ENCODE peak calls at places on chromosomes 11 and 22, in four cellular contexts. O, U, W and Y are unnamed samples.
A peak's percentile ranks its signal among the peaks of the same experiment; 100 is the strongest.

GRCh38 chr22:49956418-49956770 is 4.2 kb upstream of the PIM3 start:
- DNase-seq in O (no peak), U (no peak), W (peak; percentile 27), Y (no peak)

GRCh38 chr11:81420668-81421550 is 1312.8 kb downstream of the FAM181B start:
- DNase-seq in O (no peak), U (no peak), W (no peak), Y (no peak)

GRCh38 chr11:101442171-101442570 is 141.6 kb downstream of the TRPC6 start:
- DNase-seq in O (no peak), U (no peak), W (no peak), Y (no peak)

GRCh38 chr11:101844608-101845007 is 70.2 kb upstream of the CEP126 start:
- DNase-seq in O (no peak), U (no peak), W (no peak), Y (no peak)

GRCh38 chr11:35970445-35970844 is 26.6 kb downstream of the LDLRAD3 start:
- DNase-seq in O (no peak), U (no peak), W (no peak), Y (no peak)

GRCh38 chr22:43996170-43996980 is 27.7 kb upstream of the PARVB start:
- DNase-seq in O (peak; percentile 46), U (peak; percentile 28), W (peak; percentile 67), Y (peak; percentile 67)

GRCh38 chr11:70005107-70005818 is 72.9 kb upstream of the ANO1 start:
- DNase-seq in O (no peak), U (no peak), W (no peak), Y (no peak)

GRCh38 chr11:76670475-76671235 is at the start of gene LRRC32:
- DNase-seq in O (peak; percentile 67), U (peak; percentile 62), W (peak; percentile 78), Y (no peak)

GRCh38 chr11:1805525-1805924 is 29.3 kb upstream of the SYT8 start:
- DNase-seq in O (no peak), U (no peak), W (no peak), Y (no peak)

GRCh38 chr11:130390071-130390758 is 38.2 kb downstream of the ADAMTS8 start:
- DNase-seq in O (no peak), U (peak; percentile 46), W (no peak), Y (no peak)

GRCh38 chr22:50060441-50061140 is 2.5 kb upstream of the TTLL8 start:
- DNase-seq in O (no peak), U (no peak), W (peak; percentile 19), Y (no peak)

GRCh38 chr22:50612715-50613221 is 12.2 kb downstream of the MAPK8IP2 start:
- DNase-seq in O (peak; percentile 71), U (no peak), W (no peak), Y (no peak)

GRCh38 chr11:14114269-14114668 is 151.7 kb downstream of the SPON1 start:
- DNase-seq in O (no peak), U (no peak), W (no peak), Y (no peak)

GRCh38 chr22:20655623-20656022 is 118.3 kb upstream of the SERPIND1 start:
- DNase-seq in O (no peak), U (no peak), W (no peak), Y (no peak)

GRCh38 chr11:64501500-64502427 is 89.3 kb upstream of the SLC22A12 start:
- DNase-seq in O (peak; percentile 88), U (no peak), W (no peak), Y (no peak)

GRCh38 chr11:83480811-83481210 is 194.6 kb upstream of the CCDC90B start:
- DNase-seq in O (no peak), U (no peak), W (no peak), Y (no peak)

GRCh38 chr11:57901756-57902155 is 121.9 kb upstream of the OR9Q1 start:
- DNase-seq in O (no peak), U (no peak), W (no peak), Y (no peak)

GRCh38 chr11:94186342-94187203 is 57.9 kb downstream of the PANX1 start:
- DNase-seq in O (no peak), U (no peak), W (no peak), Y (no peak)

GRCh38 chr11:92697461-92698314 is 271.8 kb upstream of the MTNR1B start:
- DNase-seq in O (no peak), U (no peak), W (no peak), Y (no peak)

DNA sequence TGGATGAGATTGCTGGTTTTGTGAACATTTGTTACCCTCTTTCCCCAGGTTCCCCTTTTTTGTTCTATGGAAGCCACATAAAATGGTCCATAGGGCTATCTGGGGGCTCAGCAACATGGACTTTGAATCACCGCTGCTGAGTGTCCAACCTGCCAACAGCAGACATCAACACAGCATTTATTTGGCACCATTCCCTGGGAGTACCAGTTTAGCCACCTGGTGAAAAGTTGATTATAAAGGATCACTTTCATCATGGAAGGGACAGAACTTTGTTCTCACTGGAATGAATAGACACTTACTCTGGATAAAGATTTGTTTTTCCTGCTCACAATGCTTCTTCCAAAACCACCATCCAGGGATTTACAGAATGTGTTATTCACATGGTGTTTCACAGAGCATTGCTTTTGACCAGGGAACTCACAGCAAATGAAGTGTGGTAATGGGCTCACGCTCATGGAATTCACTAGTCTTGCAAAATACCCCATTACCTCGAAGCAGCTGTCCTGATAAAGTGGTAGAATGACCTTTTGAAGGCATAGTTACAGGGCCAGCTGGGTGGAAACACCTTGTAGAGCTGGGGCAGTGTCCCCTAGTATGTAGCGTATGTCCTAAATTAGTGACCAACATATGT is 43.9 kb downstream of the ADM start:
- DNase-seq in O (no peak), U (no peak), W (no peak), Y (no peak)
- H3K27ac ChIP-seq in O (no peak overlapping the region), U (no peak overlapping the region), W (no peak overlapping the region), Y (no peak overlapping the region)

GRCh38 chr11:28195449-28195848 is 87.3 kb downstream of the METTL15 start:
- DNase-seq in O (no peak), U (no peak), W (no peak), Y (no peak)
- H3K36me3 ChIP-seq in O (no peaks in the 10 kb centered on the region), U (no peaks in the 10 kb centered on the region), W (no peaks in the 10 kb centered on the region), Y (no peaks in the 10 kb centered on the region)

GRCh38 chr22:29219881-29220670 is 14.4 kb downstream of the EMID1 start:
- DNase-seq in O (no peak), U (peak; percentile 12), W (no peak), Y (no peak)

GRCh38 chr22:29226246-29226981 is 20.7 kb downstream of the EMID1 start:
- DNase-seq in O (no peak), U (no peak), W (no peak), Y (no peak)

GRCh38 chr22:29224121-29224858 is 18.6 kb downstream of the EMID1 start:
- DNase-seq in O (no peak), U (peak; percentile 66), W (no peak), Y (no peak)

GRCh38 chr22:29225422-29226090 is 19.9 kb downstream of the EMID1 start:
- DNase-seq in O (peak; percentile 49), U (peak; percentile 49), W (peak; percentile 62), Y (no peak)

DNA sequence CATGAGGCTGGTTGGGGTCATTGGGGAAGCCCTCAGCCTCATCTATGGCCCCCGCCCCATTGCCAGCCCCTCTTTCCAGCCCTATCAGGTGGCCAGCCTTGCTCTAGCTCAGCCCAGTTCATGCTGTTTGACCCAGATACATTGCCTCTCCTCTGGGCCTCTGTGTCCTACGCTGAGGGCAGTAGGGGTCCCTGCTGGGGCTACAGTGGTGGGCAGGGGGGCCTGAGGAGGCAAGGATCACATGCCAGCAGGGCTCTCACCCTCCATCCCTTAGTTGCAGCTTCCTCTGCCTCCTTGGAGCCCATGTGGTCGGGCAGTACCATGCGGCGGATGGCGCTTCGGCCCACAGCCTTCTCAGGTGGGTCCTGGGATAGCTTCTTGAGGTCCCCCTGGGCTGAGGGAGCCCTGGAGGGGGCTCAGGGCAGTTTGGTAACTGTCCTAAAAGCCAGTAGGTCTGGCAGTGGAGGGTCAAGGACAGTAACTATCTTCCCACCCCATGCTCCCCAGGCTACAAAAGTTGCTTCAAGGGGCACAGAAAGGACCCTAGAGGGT is 19.2 kb downstream of the EMID1 start:
- DNase-seq in O (no peak), U (no peak), W (no peak), Y (no peak)
- H3K27ac ChIP-seq in O (peak overlapping the region; percentile 8), U (peak overlapping the region; percentile 43), W (no peak overlapping the region), Y (no peak overlapping the region)

GRCh38 chr22:23302171-23303002 is 122.1 kb downstream of the BCR start:
- DNase-seq in O (peak; percentile 13), U (no peak), W (no peak), Y (no peak)
- H3K36me3 ChIP-seq in O (no peaks in the 10 kb centered on the region), U (no peaks in the 10 kb centered on the region), W (peaks cover 31% of the 10 kb centered on the region), Y (peaks cover 21% of the 10 kb centered on the region)

GRCh38 chr11:104823638-104824037 is 74.6 kb downstream of the CASP12 start:
- DNase-seq in O (no peak), U (no peak), W (no peak), Y (no peak)

DNA sequence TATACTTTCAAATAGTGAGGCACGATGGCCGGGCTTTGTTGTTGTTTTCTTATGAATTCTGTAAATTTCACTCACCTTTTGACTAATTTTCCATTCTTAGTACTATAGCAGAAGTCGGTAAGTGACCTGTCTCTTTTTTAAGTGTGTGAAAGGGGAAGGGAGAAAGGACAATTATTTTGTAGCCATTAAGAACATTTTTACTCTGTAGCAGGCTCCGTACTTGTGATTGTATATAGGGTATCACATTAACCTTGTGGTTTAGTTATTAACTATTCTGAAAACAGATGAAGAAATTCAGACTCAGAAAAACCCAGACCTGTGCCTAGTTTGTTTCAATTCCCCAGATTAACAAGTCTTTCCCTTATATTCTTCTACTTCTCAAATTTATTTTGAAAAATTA is 78.7 kb downstream of the CASP12 start:
- DNase-seq in O (no peak), U (no peak), W (no peak), Y (no peak)
- H3K27ac ChIP-seq in O (no peak overlapping the region), U (no peak overlapping the region), W (no peak overlapping the region), Y (no peak overlapping the region)

GRCh38 chr11:117523680-117524079 is 196.0 kb downstream of the CEP164 start:
- DNase-seq in O (no peak), U (no peak), W (no peak), Y (no peak)
- H3K36me3 ChIP-seq in O (no peaks in the 10 kb centered on the region), U (no peaks in the 10 kb centered on the region), W (no peaks in the 10 kb centered on the region), Y (no peaks in the 10 kb centered on the region)

GRCh38 chr11:45664376-45665205 is 831 bp downstream of the CHST1 start:
- DNase-seq in O (no peak), U (no peak), W (no peak), Y (no peak)
- H3K27ac ChIP-seq in O (no peak overlapping the region), U (no peak overlapping the region), W (peak overlapping the region; percentile 64), Y (no peak overlapping the region)

GRCh38 chr11:61854206-61854875 is 26.2 kb downstream of the FADS2 start:
- DNase-seq in O (no peak), U (no peak), W (no peak), Y (no peak)
- H3K36me3 ChIP-seq in O (no peaks in the 10 kb centered on the region), U (no peaks in the 10 kb centered on the region), W (peaks cover 35% of the 10 kb centered on the region), Y (no peaks in the 10 kb centered on the region)

DNA sequence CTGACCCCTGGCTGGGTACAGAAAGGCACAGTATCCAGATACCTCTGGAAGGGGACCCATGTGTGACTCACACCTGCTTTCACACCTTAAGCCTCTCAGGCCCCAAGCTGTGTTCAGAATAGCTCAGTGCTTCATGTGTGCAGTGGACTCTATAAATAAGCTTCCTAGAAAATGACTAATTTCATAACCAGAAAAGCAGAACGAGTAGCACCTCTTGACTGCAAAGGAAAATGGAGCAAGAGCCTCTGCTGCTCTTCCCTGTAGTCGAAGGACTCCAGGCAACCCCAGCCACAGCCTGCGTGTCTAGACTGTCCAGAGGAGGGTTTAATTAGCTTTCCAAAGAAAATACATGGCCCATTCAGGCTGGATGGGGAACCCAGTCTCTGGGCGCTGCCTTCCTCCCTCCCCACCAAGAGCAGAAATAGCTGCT is 23.1 kb downstream of the PTPN5 start:
- DNase-seq in O (no peak), U (no peak), W (no peak), Y (no peak)
- H3K27ac ChIP-seq in O (no peak overlapping the region), U (no peak overlapping the region), W (no peak overlapping the region), Y (no peak overlapping the region)